ENCODE peak calls at places on chromosomes 1 and 21, in six cellular contexts. F is SJSA1; S is kidney; I is MM.1S; P is CD8-positive, alpha-beta T cell; A is effector memory CD4-positive, alpha-beta T cell. O is an unnamed sample. For H3K4me1, the result is how much of the 10 kb centered on the place peaks cover.

GRCh38 chr21:14403681-14404318 is 20.9 kb upstream of the HSPA13 start:
- DNase-seq in F (no peak), S (no peak), I (peak), P (no peak), A (no peak), O (no peak)

GRCh38 chr1:233090706-233091494 is 140.5 kb downstream of the NTPCR start:
- DNase-seq in F (no peak), S (no peak), I (no peak), P (no peak), A (no peak), O (no peak)

GRCh38 chr1:213714645-213715044 is 273.1 kb upstream of the PROX1 start:
- DNase-seq in F (no peak), S (no peak), I (no peak), P (no peak), A (no peak), O (no peak)

GRCh38 chr1:216498277-216498676 is 75.0 kb upstream of the USH2A start:
- DNase-seq in F (no peak), S (no peak), I (no peak), P (no peak), A (no peak), O (no peak)

GRCh38 chr1:161956097-161956496 is 67.6 kb downstream of the OLFML2B start:
- DNase-seq in F (no peak), S (no peak), I (no peak), P (no peak), A (no peak), O (no peak)

GRCh38 chr1:115275216-115275615 is 62.8 kb downstream of the NGF start:
- DNase-seq in F (no peak), S (no peak), I (no peak), P (no peak), A (no peak), O (no peak)

GRCh38 chr1:67261646-67262045 is 46.0 kb upstream of the IL12RB2 start:
- DNase-seq in F (no peak), S (no peak), I (no peak), P (peak), A (no peak), O (no peak)

GRCh38 chr1:3611170-3612019 is at the start of gene MEGF6:
- DNase-seq in F (no peak), S (no peak), I (no peak), P (peak), A (peak), O (peak)

GRCh38 chr1:174812656-174813055 is 187.1 kb upstream of the CACYBP start:
- DNase-seq in F (no peak), S (no peak), I (no peak), P (no peak), A (no peak), O (no peak)

GRCh38 chr1:15075812-15076211 is 77.7 kb upstream of the TMEM51 start:
- DNase-seq in F (no peak), S (no peak), I (no peak), P (no peak), A (no peak), O (no peak)

GRCh38 chr1:42096565-42096964 is 56.6 kb upstream of the GUCA2B start:
- DNase-seq in F (no peak), S (no peak), I (no peak), P (no peak), A (no peak), O (no peak)

GRCh38 chr1:202233171-202233570 is 39.6 kb downstream of the LGR6 start:
- DNase-seq in F (no peak), S (peak), I (no peak), P (no peak), A (no peak), O (no peak)

GRCh38 chr1:67190942-67191341 is 24.7 kb downstream of the IL23R start:
- DNase-seq in F (no peak), S (no peak), I (no peak), P (no peak), A (no peak), O (no peak)

GRCh38 chr21:35371217-35371616 is 322.1 kb upstream of the RUNX1 start:
- DNase-seq in F (no peak), S (no peak), I (no peak), P (no peak), A (no peak), O (no peak)

GRCh38 chr1:20728371-20729154 is 3.9 kb downstream of the SH2D5 start:
- DNase-seq in F (no peak), S (no peak), I (no peak), P (no peak), A (no peak), O (no peak)

GRCh38 chr1:228348708-228349467 is 57.7 kb downstream of the TRIM11 start:
- DNase-seq in F (no peak), S (no peak), I (no peak), P (no peak), A (no peak), O (no peak)

GRCh38 chr1:173328961-173329360 is 121.8 kb upstream of the TNFSF4 start:
- DNase-seq in F (no peak), S (no peak), I (no peak), P (no peak), A (no peak), O (no peak)

GRCh38 chr1:235516862-235517446 is 12.7 kb upstream of the B3GALNT2 start:
- DNase-seq in F (no peak), S (no peak), I (peak), P (no peak), A (no peak), O (no peak)

GRCh38 chr1:232145768-232146167 is 484.2 kb downstream of the SIPA1L2 start:
- DNase-seq in F (no peak), S (no peak), I (no peak), P (no peak), A (no peak), O (no peak)

GRCh38 chr1:43711524-43712386 is 4.4 kb downstream of the ST3GAL3 start:
- DNase-seq in F (peak), S (no peak), I (peak), P (no peak), A (no peak), O (no peak)

GRCh38 chr1:187551061-187551460 is 722.3 kb downstream of the PLA2G4A start:
- DNase-seq in F (no peak), S (peak), I (no peak), P (no peak), A (no peak), O (no peak)

GRCh38 chr1:221725683-221726330 is 16.1 kb downstream of the DUSP10 start:
- DNase-seq in F (no peak), S (no peak), I (no peak), P (no peak), A (no peak), O (no peak)

GRCh38 chr1:172321429-172321828 is 99.1 kb upstream of the C1orf105 start:
- DNase-seq in F (no peak), S (no peak), I (no peak), P (no peak), A (no peak), O (no peak)

GRCh38 chr21:43949499-43950208 is 62.5 kb upstream of the TRAPPC10 start:
- DNase-seq in F (no peak), S (no peak), I (peak), P (no peak), A (no peak), O (no peak)

GRCh38 chr1:47227370-47228232 is 4.4 kb downstream of the TAL1 start:
- DNase-seq in F (no peak), S (no peak), I (no peak), P (no peak), A (no peak), O (no peak)

GRCh38 chr1:91548382-91549040 is 47.9 kb downstream of the CDC7 start:
- DNase-seq in F (no peak), S (no peak), I (no peak), P (peak), A (no peak), O (no peak)

GRCh38 chr1:178189814-178190213 is 95.9 kb downstream of the RASAL2 start:
- DNase-seq in F (peak), S (no peak), I (peak), P (no peak), A (no peak), O (peak)

GRCh38 chr1:66242646-66243547 is 291.1 kb upstream of the SGIP1 start:
- DNase-seq in F (peak), S (peak), I (peak), P (peak), A (peak), O (peak)

GRCh38 chr1:150429805-150430204 is 57.4 kb upstream of the TARS2 start:
- DNase-seq in F (no peak), S (no peak), I (peak), P (no peak), A (no peak), O (no peak)

GRCh38 chr1:2882968-2883696 is 81.6 kb upstream of the TTC34 start:
- DNase-seq in F (no peak), S (no peak), I (no peak), P (no peak), A (no peak), O (no peak)

GRCh38 chr1:54413295-54413694 is 7.1 kb upstream of the SSBP3 start:
- DNase-seq in F (peak), S (peak), I (no peak), P (no peak), A (no peak), O (peak)

GRCh38 chr1:116066868-116067563 is 44.2 kb upstream of the MAB21L3 start:
- DNase-seq in F (no peak), S (no peak), I (no peak), P (no peak), A (no peak), O (no peak)

GRCh38 chr1:41078616-41079015 is 57.1 kb upstream of the SLFNL1 start:
- DNase-seq in F (no peak), S (no peak), I (no peak), P (no peak), A (no peak), O (no peak)

GRCh38 chr1:70220015-70220414 is 1.2 kb upstream of the SRSF11 start:
- DNase-seq in F (no peak), S (no peak), I (no peak), P (no peak), A (no peak), O (no peak)

GRCh38 chr1:218377143-218377660 is 32.1 kb downstream of the TGFB2 start:
- DNase-seq in F (peak), S (no peak), I (peak), P (peak), A (no peak), O (no peak)

GRCh38 chr1:75954594-75954993 is 22.4 kb upstream of the ASB17 start:
- DNase-seq in F (no peak), S (no peak), I (no peak), P (no peak), A (no peak), O (no peak)

DNA sequence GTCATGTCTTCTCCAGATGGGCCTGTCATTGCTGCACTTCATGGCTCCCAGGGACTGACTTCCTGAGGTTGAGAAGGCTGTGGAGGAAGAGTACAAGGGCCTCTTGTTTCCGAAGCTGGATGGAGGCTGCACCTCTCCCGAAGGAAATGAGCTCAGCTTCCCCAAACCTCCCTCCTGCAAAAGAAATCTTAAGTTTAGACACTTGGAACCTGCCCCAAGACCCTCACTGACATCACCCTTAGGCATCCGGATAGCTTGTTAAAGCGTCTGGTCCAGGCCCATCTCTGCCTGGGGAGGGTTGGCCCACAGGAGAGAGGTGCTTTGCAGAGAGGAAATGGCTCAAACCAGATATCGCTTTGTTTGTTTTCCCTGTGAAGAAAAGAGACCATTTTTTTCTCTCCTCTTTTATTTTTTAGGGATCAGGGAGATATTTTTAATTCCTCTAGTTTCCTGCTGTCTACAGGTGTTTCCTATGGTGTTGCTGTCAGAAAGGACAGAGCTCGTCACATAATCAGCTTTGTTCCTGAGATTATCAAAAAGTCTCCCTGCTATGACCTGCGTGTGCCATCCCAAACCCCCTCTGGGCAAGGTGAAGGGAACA is 25.0 kb downstream of the RCSD1 start:
- DNase-seq in F (no peak), S (no peak), I (no peak), P (no peak), A (no peak), O (no peak)
- H3K4me1 ChIP-seq in F (under half), S (under half), I (under half), P (half or more), A (half or more), O (under half)

DNA sequence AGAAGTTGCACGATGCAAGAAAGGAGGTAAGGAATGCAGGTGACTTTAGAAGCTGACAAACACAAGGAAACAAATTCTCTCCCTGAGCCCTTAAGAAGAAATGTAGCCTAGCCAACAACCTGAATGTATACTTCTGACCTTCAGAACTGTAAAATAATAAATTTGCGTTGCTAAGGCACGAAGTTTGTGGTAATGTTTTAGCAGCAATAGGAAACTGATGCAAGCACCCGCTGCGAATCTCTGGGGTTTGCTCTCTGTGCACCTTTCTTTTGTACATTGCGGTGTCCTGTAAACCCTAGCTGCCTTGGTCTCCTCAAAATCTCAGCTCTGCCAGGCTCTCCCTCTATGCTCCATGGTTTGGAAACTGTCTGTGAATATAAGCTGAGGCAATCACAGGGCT is 15.1 kb downstream of the CD53 start:
- DNase-seq in F (no peak), S (no peak), I (no peak), P (no peak), A (no peak), O (no peak)
- H3K4me3 ChIP-seq in F (no peak), S (no peak), I (no peak), P (no peak), A (no peak), O (no peak)

GRCh38 chr21:45824546-45825208 is 156.9 kb upstream of the COL6A1 start:
- DNase-seq in F (no peak), S (no peak), I (no peak), P (no peak), A (no peak), O (no peak)

GRCh38 chr21:45822002-45822397 is 159.6 kb upstream of the COL6A1 start:
- DNase-seq in F (no peak), S (no peak), I (no peak), P (no peak), A (no peak), O (no peak)

GRCh38 chr21:45822429-45823099 is 159.0 kb upstream of the COL6A1 start:
- DNase-seq in F (no peak), S (no peak), I (no peak), P (no peak), A (no peak), O (no peak)

GRCh38 chr21:45821315-45822001 is 160.1 kb upstream of the COL6A1 start:
- DNase-seq in F (no peak), S (no peak), I (no peak), P (no peak), A (no peak), O (no peak)

DNA sequence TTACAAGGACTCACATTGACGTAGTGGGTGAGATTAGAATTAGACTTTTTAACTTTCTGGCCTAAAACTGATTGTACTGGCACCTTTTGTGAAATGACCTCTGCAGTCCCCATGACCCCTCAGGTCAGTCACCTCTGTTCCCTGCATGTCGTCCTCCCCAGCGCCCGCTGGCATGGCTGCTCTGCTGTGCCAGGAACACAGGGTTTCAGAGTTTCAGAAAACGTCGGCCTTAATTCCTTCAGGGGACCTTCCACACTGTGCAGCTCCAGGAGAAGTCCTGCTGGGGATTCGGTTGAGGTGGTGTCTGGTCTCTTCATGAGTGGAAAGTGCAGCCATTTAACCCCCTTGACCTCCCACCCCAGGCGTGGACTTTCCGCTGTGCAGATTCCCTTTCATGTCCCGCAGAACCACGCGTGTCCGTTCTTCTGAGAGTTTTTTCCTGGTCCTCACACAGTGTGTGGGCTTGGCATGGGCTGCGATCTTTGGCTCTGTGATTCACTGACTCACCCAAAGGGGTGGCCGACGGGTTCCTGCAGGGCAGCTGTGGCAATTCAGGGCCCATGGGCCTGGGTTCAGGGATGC is 158.4 kb upstream of the COL6A1 start:
- DNase-seq in F (no peak), S (no peak), I (no peak), P (no peak), A (no peak), O (no peak)
- H3K27ac ChIP-seq in F (no peak), S (no peak), I (no peak), P (no peak), A (no peak), O (no peak)

GRCh38 chr1:56645663-56646330 is 683 bp downstream of the PRKAA2 start:
- DNase-seq in F (no peak), S (peak), I (no peak), P (no peak), A (no peak), O (peak)
- H3K4me1 ChIP-seq in F (under half), S (under half), I (under half), P (under half), A (under half), O (under half)

DNA sequence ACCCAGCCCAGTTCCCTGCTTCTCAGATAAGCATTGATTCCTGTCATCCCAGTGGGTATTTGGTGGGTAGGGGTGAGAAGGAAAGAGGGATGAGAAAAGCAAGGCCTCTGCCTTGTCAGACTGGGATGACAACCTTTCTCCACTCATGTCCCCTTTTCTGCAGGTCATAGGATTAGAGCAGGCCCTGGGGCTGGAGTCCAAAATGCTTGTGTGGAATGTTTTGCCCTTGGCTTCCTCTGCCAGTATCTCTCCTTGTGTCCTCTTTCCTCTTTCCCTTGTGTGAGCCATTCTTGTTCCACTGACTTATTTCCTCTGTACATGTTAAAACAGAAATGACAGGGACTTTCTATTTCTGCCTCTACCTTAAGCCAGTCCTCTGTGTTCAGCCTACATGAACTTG is 4.1 kb downstream of the ATP2B4 start:
- DNase-seq in F (no peak), S (no peak), I (no peak), P (no peak), A (no peak), O (no peak)
- H3K4me3 ChIP-seq in F (no peak), S (no peak), I (no peak), P (no peak), A (no peak), O (no peak)

GRCh38 chr1:77473690-77474089 is 191.9 kb downstream of the AK5 start:
- DNase-seq in F (peak), S (no peak), I (no peak), P (no peak), A (no peak), O (no peak)
- H3K27ac ChIP-seq in F (peak), S (no peak), I (no peak), P (no peak), A (no peak), O (no peak)

DNA sequence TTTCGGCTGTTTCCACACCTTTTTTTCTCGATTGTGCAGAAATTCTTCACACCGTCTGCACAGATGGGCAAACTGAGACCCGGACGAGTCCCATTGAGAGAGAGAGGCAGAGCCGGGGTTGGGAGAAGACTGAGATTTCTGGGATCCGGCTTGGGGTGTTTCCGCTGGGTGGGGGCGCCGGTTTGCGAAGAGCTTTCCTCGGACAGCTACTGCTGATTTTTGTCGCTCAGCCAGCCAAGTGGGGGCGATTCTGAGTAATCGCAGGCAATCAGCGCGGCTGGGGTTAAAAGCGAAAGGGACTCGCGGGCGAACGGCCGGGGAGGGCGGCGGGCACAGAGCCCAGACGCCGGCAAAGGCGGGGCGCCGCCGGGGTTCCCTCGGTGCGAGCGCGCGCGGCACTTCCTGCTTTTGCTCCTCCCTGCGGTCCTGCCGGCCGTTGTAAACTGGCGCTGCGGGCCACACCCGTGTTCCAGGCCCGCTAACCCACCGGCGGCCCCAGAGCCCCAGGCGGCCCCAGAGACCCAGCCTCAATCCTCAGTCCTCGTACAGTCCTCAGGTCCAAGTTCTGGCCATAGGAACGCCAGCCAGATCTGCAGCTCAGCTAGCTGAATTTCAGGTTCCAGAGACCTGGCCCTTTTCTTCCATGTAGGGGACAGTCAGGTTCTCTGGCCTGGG is 32.4 kb upstream of the JUN start:
- DNase-seq in F (peak), S (peak), I (peak), P (peak), A (peak), O (peak)
- H3K4me1 ChIP-seq in F (half or more), S (under half), I (under half), P (under half), A (under half), O (under half)

GRCh38 chr1:203754455-203754864 is 10.5 kb upstream of the LAX1 start:
- DNase-seq in F (no peak), S (no peak), I (peak), P (peak), A (no peak), O (no peak)
- H3K4me3 ChIP-seq in F (no peak), S (no peak), I (peak), P (peak), A (peak), O (no peak)

DNA sequence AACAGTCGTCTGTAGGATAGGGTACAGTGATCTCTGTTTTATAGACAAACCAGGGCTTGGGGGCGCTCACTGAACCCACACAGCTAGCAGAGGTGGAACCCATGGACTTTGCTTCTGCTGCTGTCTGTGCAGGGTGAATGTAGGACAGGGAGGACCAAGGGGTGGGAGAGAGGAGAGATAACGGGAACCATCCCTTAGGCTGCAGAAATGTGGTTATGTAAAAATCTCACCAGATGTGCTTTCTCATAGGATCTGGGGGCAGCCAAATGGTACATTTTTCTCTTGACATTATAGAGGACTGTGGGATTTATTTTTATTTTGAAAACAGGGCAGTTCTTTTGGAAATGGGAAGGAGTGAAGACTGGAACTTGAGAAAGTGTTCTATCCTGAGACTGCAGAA is 8.7 kb downstream of the NFASC start:
- DNase-seq in F (no peak), S (no peak), I (no peak), P (no peak), A (no peak), O (no peak)
- H3K27ac ChIP-seq in F (no peak), S (no peak), I (no peak), P (no peak), A (no peak), O (no peak)

O was measured in thyroid gland.